ENCODE peak calls at places on chromosomes 13 and 19, in four cellular contexts. C is hepatocyte, D is SK-N-SH, W is GM23338. T is an unnamed sample.
A peak's percentile ranks its signal among the peaks of the same experiment; 100 is the strongest.

GRCh38 chr19:7355151-7355845 is 6.6 kb downstream of the ARHGEF18 start:
- DNase-seq in C (peak; percentile 48), D (no peak), W (no peak), T (no peak)

GRCh38 chr13:46347277-46347676 is 39.8 kb downstream of the RUBCNL start:
- DNase-seq in C (no peak), D (no peak), W (no peak), T (no peak)

GRCh38 chr13:110890279-110891150 is 24.4 kb downstream of the ANKRD10 start:
- DNase-seq in C (no peak), D (no peak), W (no peak), T (no peak)

GRCh38 chr19:29678484-29679106 is 13.3 kb downstream of the PLEKHF1 start:
- DNase-seq in C (no peak), D (peak; percentile 58), W (no peak), T (no peak)

GRCh38 chr19:34235425-34235940 is 18.9 kb upstream of the GARRE1 start:
- DNase-seq in C (no peak), D (no peak), W (no peak), T (no peak)

GRCh38 chr13:72839831-72840426 is 58.0 kb downstream of the PIBF1 start:
- DNase-seq in C (peak; percentile 66), D (peak; percentile 56), W (peak; percentile 75), T (peak; percentile 39)

GRCh38 chr19:19170053-19170945 is at the start of gene MEF2B:
- DNase-seq in C (peak; percentile 89), D (peak; percentile 96), W (peak; percentile 97), T (peak; percentile 44)

GRCh38 chr13:28558567-28558966 is 63.6 kb upstream of the FLT1 start:
- DNase-seq in C (no peak), D (no peak), W (no peak), T (no peak)

GRCh38 chr13:51502206-51502651 is 49.4 kb upstream of the INTS6 start:
- DNase-seq in C (no peak), D (no peak), W (no peak), T (no peak)

GRCh38 chr13:71861769-71862168 is 5.2 kb downstream of the DACH1 start:
- DNase-seq in C (no peak), D (no peak), W (no peak), T (no peak)

GRCh38 chr19:41705393-41706174 is 2.8 kb upstream of the CEACAM5 start:
- DNase-seq in C (peak; percentile 24), D (no peak), W (peak; percentile 80), T (no peak)

GRCh38 chr19:48501446-48501960 is 10.1 kb downstream of the LMTK3 start:
- DNase-seq in C (peak; percentile 96), D (no peak), W (peak; percentile 99), T (peak; percentile 94)

DNA sequence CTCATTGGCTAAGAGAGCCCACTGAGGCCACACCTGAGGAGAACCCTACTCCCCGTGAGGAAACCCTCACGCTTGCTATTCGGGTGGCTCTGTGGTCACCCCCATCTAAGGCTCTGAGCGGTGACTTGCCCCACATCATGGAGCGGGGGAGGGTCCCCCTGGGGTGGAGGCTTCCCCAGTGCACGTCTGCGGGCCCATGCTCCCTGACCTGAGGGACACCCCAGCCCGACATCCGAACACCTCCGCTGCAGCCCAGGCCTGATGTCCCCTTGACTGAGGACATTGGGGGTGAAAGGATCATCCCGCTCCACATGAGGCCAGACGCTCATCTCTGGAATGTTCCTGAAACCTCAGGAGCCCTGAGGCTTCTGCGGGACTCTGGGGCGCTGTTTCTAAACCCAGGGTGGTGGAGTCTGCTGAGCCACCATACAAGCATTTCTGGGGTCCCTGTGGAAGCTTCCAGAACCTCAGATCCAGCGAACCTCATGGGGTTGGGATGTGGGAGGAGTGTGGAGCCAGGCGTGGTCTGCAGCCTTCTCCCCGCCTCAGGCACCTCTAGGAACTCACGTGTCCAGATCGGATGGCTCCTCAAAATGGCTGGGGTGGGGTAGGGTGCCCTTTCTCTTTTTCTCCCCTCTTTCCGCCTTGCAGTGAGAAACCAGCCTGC is 19.9 kb downstream of the TMED1 start:
- DNase-seq in C (peak; percentile 5), D (no peak), W (peak; percentile 13), T (no peak)
- H3K9me2 ChIP-seq in C (no peaks in the 10 kb centered on the region), D (no peaks in the 10 kb centered on the region), W (no peaks in the 10 kb centered on the region), T (no peaks in the 10 kb centered on the region)

GRCh38 chr13:98658131-98658530 is 81.2 kb upstream of the STK24 start:
- DNase-seq in C (no peak), D (no peak), W (no peak), T (peak; percentile 9)
- H3K4me2 ChIP-seq in C (no peak overlapping the region), D (no peak overlapping the region), W (no peak overlapping the region), T (no peak overlapping the region)

GRCh38 chr13:66689628-66690027 is 540.5 kb downstream of the PCDH9 start:
- DNase-seq in C (peak; percentile 26), D (peak; percentile 30), W (peak; percentile 9), T (no peak)
- TF ChIP-seq CTCF in C (peak; percentile 50), D (peak; percentile 32), W (peak; percentile 59), T (no peak)

DNA sequence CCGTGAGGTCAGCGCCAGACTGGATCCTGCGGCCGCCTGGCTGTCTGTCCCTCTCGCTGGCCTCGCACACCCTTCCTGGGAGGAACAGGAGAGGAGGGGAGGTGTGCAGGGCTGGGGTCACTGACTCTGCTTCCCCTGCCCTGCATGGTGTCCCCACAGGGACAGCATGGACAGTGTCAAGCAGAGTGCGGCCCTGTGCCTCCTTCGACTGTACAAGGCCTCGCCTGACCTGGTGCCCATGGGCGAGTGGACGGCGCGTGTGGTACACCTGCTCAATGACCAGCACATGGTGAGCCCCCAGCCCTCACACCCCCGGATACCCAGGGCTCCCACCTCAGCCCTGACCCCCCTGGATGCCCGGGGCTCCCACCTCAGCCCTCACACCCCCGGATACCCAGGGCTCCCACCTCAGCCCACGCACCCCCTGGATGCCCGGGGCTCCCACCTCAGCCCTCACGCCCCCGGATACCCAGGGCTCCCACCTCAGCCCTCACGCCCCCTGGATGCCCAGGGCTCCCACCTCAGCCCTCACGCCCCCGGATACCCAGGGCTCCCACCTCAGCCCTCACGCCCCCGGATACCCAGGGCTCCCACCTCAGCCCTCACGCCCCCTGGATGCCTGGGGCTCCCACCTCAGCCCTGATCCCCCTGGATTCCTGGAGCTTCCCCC is 21.2 kb downstream of the FUZ start:
- DNase-seq in C (no peak), D (no peak), W (no peak), T (no peak)
- H3K9me2 ChIP-seq in C (no peaks in the 10 kb centered on the region), D (no peaks in the 10 kb centered on the region), W (no peaks in the 10 kb centered on the region), T (no peaks in the 10 kb centered on the region)

DNA sequence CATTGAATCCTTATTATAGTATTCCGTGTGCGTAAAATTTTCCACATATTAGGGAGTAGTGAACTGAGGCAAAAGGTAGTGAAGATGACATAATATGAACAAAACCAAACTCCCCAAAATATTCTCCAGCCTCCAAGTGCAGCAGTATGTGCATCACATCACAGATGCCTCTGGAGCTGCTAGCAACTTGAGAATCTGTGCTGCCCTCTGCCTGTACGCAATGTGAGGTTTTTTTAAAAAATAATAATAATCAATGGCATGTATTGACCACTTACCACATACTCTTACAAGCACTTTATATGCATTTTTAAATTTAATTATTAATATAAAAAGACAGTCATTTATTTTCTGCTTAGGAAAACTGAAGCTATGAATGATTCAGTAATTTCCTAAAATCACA is 583.0 kb upstream of the SPRY2 start:
- DNase-seq in C (no peak), D (peak; percentile 3), W (peak; percentile 8), T (no peak)
- H3K4me2 ChIP-seq in C (no peak overlapping the region), D (no peak overlapping the region), W (no peak overlapping the region), T (no peak overlapping the region)

DNA sequence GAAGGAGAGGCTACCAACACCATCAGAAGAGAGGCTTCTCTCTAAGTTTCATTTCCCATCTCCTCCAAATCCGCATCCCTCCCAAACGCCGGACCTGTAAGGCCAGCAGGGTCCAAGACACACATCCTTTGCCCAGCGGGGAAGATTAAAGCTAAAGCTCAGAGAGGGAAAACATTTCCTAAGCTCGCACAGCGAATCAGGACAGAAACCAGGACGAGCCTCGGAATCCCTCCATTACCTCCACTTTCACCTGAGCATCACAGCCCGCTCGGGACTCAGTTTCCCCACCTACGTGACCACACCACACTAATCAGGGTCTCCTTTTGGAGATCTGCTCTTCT is 711 bp upstream of the FOSB start:
- DNase-seq in C (peak; percentile 26), D (no peak), W (peak; percentile 47), T (no peak)
- TF ChIP-seq CTCF in C (no peak), D (no peak), W (no peak), T (no peak)

T was measured in PC-9.